ENCODE peak calls at places on chromosome 6, in four cellular contexts. S is stimulated activated CD4-positive, alpha-beta T cell treated with anti-CD3 and anti-CD28 coated beads, Interleukin-2, amount 100 ng/mL, for 48 hours; H is NCI-H446; A is NCI-H2171 treated with DMSO at 0.1 percent for 48 hours. E is an unnamed sample.
A peak's percentile ranks its signal among the peaks of the same experiment; 100 is the strongest.

GRCh38 chr6:43242908-43243648 is at the start of gene TTBK1:
- DNase-seq in S (no peak), H (no peak), A (peak; percentile 21), E (peak; percentile 65)

GRCh38 chr6:169425628-169426370 is 172.2 kb upstream of the THBS2 start:
- DNase-seq in S (no peak), H (no peak), A (no peak), E (no peak)

GRCh38 chr6:85449388-85449817 is 480 bp upstream of the NT5E start:
- DNase-seq in S (peak; percentile 30), H (no peak), A (no peak), E (peak; percentile 56)

GRCh38 chr6:43095939-43096338 is 19.8 kb downstream of the PTK7 start:
- DNase-seq in S (no peak), H (no peak), A (no peak), E (no peak)

GRCh38 chr6:167817016-167817415 is 9.7 kb upstream of the AFDN start:
- DNase-seq in S (no peak), H (no peak), A (no peak), E (no peak)

GRCh38 chr6:93678841-93679454 is 259.6 kb upstream of the EPHA7 start:
- DNase-seq in S (no peak), H (peak; percentile 60), A (no peak), E (no peak)

GRCh38 chr6:11437824-11438459 is 99.6 kb upstream of the TMEM170B start:
- DNase-seq in S (no peak), H (peak; percentile 21), A (no peak), E (no peak)

GRCh38 chr6:81909981-81910910 is 157.8 kb upstream of the TENT5A start:
- DNase-seq in S (no peak), H (peak; percentile 19), A (no peak), E (no peak)

GRCh38 chr6:132816665-132817064 is 2.3 kb downstream of the RPS12 start:
- DNase-seq in S (no peak), H (no peak), A (no peak), E (no peak)

GRCh38 chr6:3015144-3015543 is 15.4 kb downstream of the NQO2 start:
- DNase-seq in S (no peak), H (no peak), A (no peak), E (no peak)

GRCh38 chr6:84263557-84263956 is 36.1 kb upstream of the CEP162 start:
- DNase-seq in S (no peak), H (no peak), A (no peak), E (peak; percentile 8)

GRCh38 chr6:151716446-151717047 is 90.9 kb upstream of the ESR1 start:
- DNase-seq in S (no peak), H (no peak), A (no peak), E (no peak)

GRCh38 chr6:144912474-144912873 is 627.3 kb downstream of the UTRN start:
- DNase-seq in S (no peak), H (no peak), A (no peak), E (no peak)

GRCh38 chr6:126112171-126112632 is 125.9 kb downstream of the TRMT11 start:
- DNase-seq in S (no peak), H (no peak), A (no peak), E (no peak)

GRCh38 chr6:133502451-133503259 is 261.5 kb downstream of the EYA4 start:
- DNase-seq in S (no peak), H (peak; percentile 82), A (no peak), E (peak; percentile 3)

GRCh38 chr6:41565701-41566100 is 19.5 kb downstream of the FOXP4 start:
- DNase-seq in S (no peak), H (no peak), A (no peak), E (no peak)

GRCh38 chr6:53347250-53347920 is 1.4 kb downstream of the ELOVL5 start:
- DNase-seq in S (no peak), H (no peak), A (peak; percentile 16), E (no peak)

GRCh38 chr6:167802339-167802738 is 24.4 kb upstream of the AFDN start:
- DNase-seq in S (no peak), H (no peak), A (no peak), E (no peak)

GRCh38 chr6:36519352-36519751 is 27.9 kb downstream of the STK38 start:
- DNase-seq in S (no peak), H (no peak), A (no peak), E (no peak)

GRCh38 chr6:24951831-24952299 is 16.1 kb upstream of the RIPOR2 start:
- DNase-seq in S (no peak), H (no peak), A (no peak), E (no peak)

GRCh38 chr6:31922942-31923341 is 4.6 kb upstream of the C2 start:
- DNase-seq in S (peak; percentile 6), H (no peak), A (peak; percentile 30), E (peak; percentile 39)

GRCh38 chr6:390914-391558 is 516 bp upstream of the IRF4 start:
- DNase-seq in S (no peak), H (no peak), A (no peak), E (peak; percentile 68)

GRCh38 chr6:90462102-90462501 is 124.8 kb downstream of the MAP3K7 start:
- DNase-seq in S (no peak), H (no peak), A (no peak), E (no peak)

GRCh38 chr6:134480593-134480992 is 162.7 kb upstream of the SGK1 start:
- DNase-seq in S (no peak), H (peak; percentile 15), A (peak; percentile 8), E (no peak)

GRCh38 chr6:122388945-122389344 is 10.5 kb upstream of the HSF2 start:
- DNase-seq in S (no peak), H (peak; percentile 33), A (no peak), E (no peak)

GRCh38 chr6:170095273-170095976 is 195.5 kb downstream of the DLL1 start:
- DNase-seq in S (no peak), H (no peak), A (no peak), E (no peak)

GRCh38 chr6:41785689-41786450 is 1.6 kb upstream of the TOMM6 start:
- DNase-seq in S (no peak), H (peak; percentile 39), A (peak; percentile 32), E (no peak)

GRCh38 chr6:64012351-64013060 is 376.9 kb downstream of the PHF3 start:
- DNase-seq in S (no peak), H (peak; percentile 67), A (peak; percentile 92), E (peak; percentile 73)

GRCh38 chr6:82877213-82878195 is 188.1 kb downstream of the UBE3D start:
- DNase-seq in S (no peak), H (peak; percentile 13), A (no peak), E (no peak)

GRCh38 chr6:163667372-163668060 is 253.0 kb downstream of the QKI start:
- DNase-seq in S (no peak), H (no peak), A (no peak), E (no peak)

GRCh38 chr6:167934426-167934864 is 63.0 kb upstream of the KIF25 start:
- DNase-seq in S (no peak), H (no peak), A (no peak), E (no peak)

GRCh38 chr6:146246028-146246427 is 217.2 kb downstream of the GRM1 start:
- DNase-seq in S (no peak), H (no peak), A (no peak), E (no peak)

GRCh38 chr6:1387632-1388031 is 1.7 kb upstream of the FOXF2 start:
- DNase-seq in S (no peak), H (no peak), A (no peak), E (peak; percentile 72)